ENCODE peak calls at places on chromosome 7, in nine cellular contexts. X is OCI-LY7; O is AG08396; U is CD4-positive, alpha-beta T cell; F is NB4; V is activated T-cell treated with anti-CD3 and anti-CD28 coated beads for 24 hours; D is NCI-H524; A is skeletal muscle cell; E is lower lobe of right lung. J is an unnamed sample.

GRCh38 chr7:20435305-20435704 is 104.6 kb downstream of the ITGB8 start:
- DNase-seq in X (no peak), O (no peak), U (no peak), F (no peak), V (no peak), D (no peak), A (peak), E (no peak), J (peak)

GRCh38 chr7:91137447-91137846 is 126.8 kb upstream of the FZD1 start:
- DNase-seq in X (no peak), O (no peak), U (no peak), F (no peak), V (no peak), D (no peak), A (no peak), E (no peak), J (no peak)

GRCh38 chr7:30171753-30172447 is 37.1 kb downstream of the MTURN start:
- DNase-seq in X (no peak), O (no peak), U (no peak), F (no peak), V (no peak), D (peak), A (no peak), E (no peak), J (no peak)

GRCh38 chr7:146961617-146962016 is 845.0 kb downstream of the CNTNAP2 start:
- DNase-seq in X (no peak), O (no peak), U (no peak), F (peak), V (no peak), D (no peak), A (peak), E (no peak), J (no peak)

GRCh38 chr7:140646931-140647647 is 6.5 kb upstream of the DENND2A start:
- DNase-seq in X (peak), O (peak), U (no peak), F (peak), V (no peak), D (peak), A (no peak), E (no peak), J (no peak)

GRCh38 chr7:114910787-114911186 is 11.1 kb upstream of the MDFIC start:
- DNase-seq in X (no peak), O (no peak), U (no peak), F (peak), V (no peak), D (no peak), A (no peak), E (no peak), J (no peak)

GRCh38 chr7:96499532-96499931 is 177.6 kb upstream of the SLC25A13 start:
- DNase-seq in X (no peak), O (no peak), U (no peak), F (no peak), V (no peak), D (no peak), A (no peak), E (no peak), J (no peak)

GRCh38 chr7:5094641-5095040 is 49.0 kb downstream of the RBAK start:
- DNase-seq in X (peak), O (no peak), U (no peak), F (no peak), V (no peak), D (no peak), A (no peak), E (no peak), J (no peak)

GRCh38 chr7:159061674-159062212 is 82.9 kb downstream of the VIPR2 start:
- DNase-seq in X (no peak), O (peak), U (no peak), F (no peak), V (no peak), D (peak), A (no peak), E (no peak), J (no peak)

GRCh38 chr7:23963461-23963860 is 253.4 kb downstream of the STK31 start:
- DNase-seq in X (no peak), O (no peak), U (no peak), F (no peak), V (no peak), D (no peak), A (no peak), E (no peak), J (no peak)

GRCh38 chr7:68070992-68071391 is 1074.4 kb downstream of the TYW1 start:
- DNase-seq in X (no peak), O (no peak), U (no peak), F (no peak), V (no peak), D (no peak), A (no peak), E (no peak), J (no peak)

GRCh38 chr7:151705744-151706567 is 171.0 kb downstream of the PRKAG2 start:
- DNase-seq in X (peak), O (peak), U (no peak), F (peak), V (no peak), D (peak), A (no peak), E (peak), J (peak)

GRCh38 chr7:138917771-138918170 is 63.4 kb downstream of the KIAA1549 start:
- DNase-seq in X (no peak), O (no peak), U (no peak), F (no peak), V (no peak), D (no peak), A (no peak), E (no peak), J (no peak)

GRCh38 chr7:125661006-125661405 is 731.4 kb upstream of the POT1 start:
- DNase-seq in X (no peak), O (no peak), U (no peak), F (peak), V (no peak), D (no peak), A (no peak), E (no peak), J (no peak)

GRCh38 chr7:31443457-31443856 is 70.4 kb upstream of the ITPRID1 start:
- DNase-seq in X (peak), O (peak), U (no peak), F (peak), V (no peak), D (peak), A (no peak), E (no peak), J (no peak)

GRCh38 chr7:94154858-94155257 is 150.7 kb upstream of the BET1 start:
- DNase-seq in X (peak), O (no peak), U (no peak), F (no peak), V (no peak), D (no peak), A (no peak), E (no peak), J (no peak)

GRCh38 chr7:43438897-43439479 is 143.9 kb upstream of the STK17A start:
- DNase-seq in X (no peak), O (no peak), U (no peak), F (no peak), V (no peak), D (no peak), A (no peak), E (no peak), J (no peak)

GRCh38 chr7:19700936-19701335 is 7.9 kb downstream of the POLR1F start:
- DNase-seq in X (no peak), O (no peak), U (no peak), F (no peak), V (no peak), D (no peak), A (no peak), E (no peak), J (no peak)

GRCh38 chr7:46397591-46397990 is 476.5 kb upstream of the IGFBP3 start:
- DNase-seq in X (no peak), O (no peak), U (no peak), F (no peak), V (no peak), D (no peak), A (no peak), E (no peak), J (no peak)

GRCh38 chr7:29810813-29811482 is 4.6 kb downstream of the WIPF3 start:
- DNase-seq in X (no peak), O (no peak), U (no peak), F (no peak), V (no peak), D (no peak), A (no peak), E (no peak), J (no peak)

J was measured in Right ventricle myocardium superior.